ENCODE peak calls at places on chromosomes 5 and 9, in six cellular contexts. J, G, C, Y, R and L are unnamed samples.

GRCh38 chr5:121503111-121503840 is 348.4 kb upstream of the FTMT start:
- DNase-seq in J (peak; percentile 41), G (peak; percentile 10), C (no peak), Y (peak; percentile 13), R (peak; percentile 51), L (peak; percentile 85)

GRCh38 chr9:101029300-101030021 is 934 bp downstream of the PLPPR1 start:
- DNase-seq in J (no peak), G (no peak), C (no peak), Y (no peak), R (no peak), L (peak; percentile 34)

GRCh38 chr5:72387985-72388384 is 67.8 kb downstream of the PTCD2 start:
- DNase-seq in J (no peak), G (no peak), C (no peak), Y (no peak), R (no peak), L (no peak)

GRCh38 chr5:39759696-39760095 is 334.9 kb upstream of the DAB2 start:
- DNase-seq in J (no peak), G (no peak), C (no peak), Y (no peak), R (no peak), L (no peak)

GRCh38 chr5:85621668-85622067 is 996.1 kb upstream of the COX7C start:
- DNase-seq in J (no peak), G (no peak), C (no peak), Y (no peak), R (no peak), L (no peak)

GRCh38 chr9:84996716-84997115 is 327.2 kb downstream of the NTRK2 start:
- DNase-seq in J (no peak), G (no peak), C (no peak), Y (no peak), R (no peak), L (no peak)

GRCh38 chr9:113692264-113692663 is 183.8 kb upstream of the ZNF618 start:
- DNase-seq in J (no peak), G (no peak), C (no peak), Y (no peak), R (no peak), L (no peak)

GRCh38 chr5:167796636-167797035 is 494.8 kb upstream of the WWC1 start:
- DNase-seq in J (no peak), G (no peak), C (no peak), Y (no peak), R (no peak), L (no peak)

GRCh38 chr9:16653491-16654407 is 216.7 kb downstream of the BNC2 start:
- DNase-seq in J (no peak), G (no peak), C (no peak), Y (peak; percentile 42), R (no peak), L (peak; percentile 41)

GRCh38 chr5:167840736-167841135 is 450.7 kb upstream of the WWC1 start:
- DNase-seq in J (no peak), G (no peak), C (no peak), Y (no peak), R (no peak), L (no peak)

GRCh38 chr9:21801683-21802417 is 586 bp upstream of the MTAP start:
- DNase-seq in J (peak; percentile 82), G (no peak), C (no peak), Y (peak; percentile 62), R (peak; percentile 80), L (peak; percentile 91)

GRCh38 chr9:2337602-2338001 is 284.0 kb upstream of the VLDLR start:
- DNase-seq in J (no peak), G (no peak), C (no peak), Y (no peak), R (peak; percentile 1), L (no peak)

GRCh38 chr9:133968428-133968827 is 23.7 kb downstream of the VAV2 start:
- DNase-seq in J (no peak), G (no peak), C (no peak), Y (no peak), R (no peak), L (no peak)

GRCh38 chr5:54387659-54388232 is 67.8 kb upstream of the HSPB3 start:
- DNase-seq in J (no peak), G (no peak), C (no peak), Y (no peak), R (no peak), L (no peak)

GRCh38 chr5:132747693-132748440 is 641 bp downstream of the CCNI2 start:
- DNase-seq in J (no peak), G (no peak), C (no peak), Y (no peak), R (peak; percentile 74), L (peak; percentile 63)

GRCh38 chr5:133552925-133553525 is 59.3 kb downstream of the FSTL4 start:
- DNase-seq in J (peak; percentile 41), G (peak; percentile 78), C (no peak), Y (peak; percentile 25), R (peak; percentile 89), L (peak; percentile 89)

GRCh38 chr5:35651002-35651756 is 33.5 kb downstream of the SPEF2 start:
- DNase-seq in J (peak; percentile 24), G (no peak), C (no peak), Y (peak; percentile 32), R (peak; percentile 47), L (peak; percentile 74)

GRCh38 chr9:84852902-84853301 is 183.4 kb downstream of the NTRK2 start:
- DNase-seq in J (no peak), G (no peak), C (no peak), Y (no peak), R (no peak), L (no peak)

GRCh38 chr9:77384406-77384805 is 207.1 kb downstream of the VPS13A start:
- DNase-seq in J (no peak), G (no peak), C (no peak), Y (no peak), R (no peak), L (no peak)

GRCh38 chr5:135332519-135333150 is 66.4 kb downstream of the MACROH2A1 start:
- DNase-seq in J (peak; percentile 49), G (peak; percentile 67), C (no peak), Y (peak; percentile 59), R (no peak), L (peak; percentile 86)

GRCh38 chr9:120514599-120514854 is 65.4 kb downstream of the CDK5RAP2 start:
- DNase-seq in J (no peak), G (no peak), C (no peak), Y (no peak), R (no peak), L (no peak)

GRCh38 chr5:175235251-175235963 is 208.6 kb downstream of the DRD1 start:
- DNase-seq in J (no peak), G (no peak), C (no peak), Y (no peak), R (no peak), L (no peak)

GRCh38 chr5:2038337-2039179 is 155.8 kb upstream of the IRX4 start:
- DNase-seq in J (peak; percentile 33), G (peak; percentile 97), C (no peak), Y (peak; percentile 45), R (peak; percentile 94), L (peak; percentile 95)

DNA sequence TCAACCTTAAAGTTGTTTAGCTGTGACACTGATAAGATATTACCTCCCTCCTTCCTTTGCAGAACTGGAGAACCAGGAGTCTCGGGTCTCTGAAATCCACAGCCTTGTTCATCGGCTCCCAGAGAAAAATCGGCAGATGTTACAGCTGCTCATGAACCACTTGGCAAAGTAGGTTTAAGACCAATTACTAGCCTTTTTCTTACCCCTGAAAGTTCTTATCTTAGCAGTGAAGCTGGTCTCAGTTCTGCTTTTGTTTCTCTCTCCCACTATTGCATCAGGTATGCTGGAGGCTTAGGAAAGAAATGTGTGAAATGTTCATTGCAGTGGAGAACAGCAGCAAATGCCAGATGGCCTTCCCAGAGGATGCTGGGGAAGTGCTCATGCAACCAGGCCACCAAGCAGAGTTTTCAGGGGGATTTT is 287.4 kb downstream of the ARHGAP26 start:
- DNase-seq in J (no peak), G (no peak), C (peak; percentile 85), Y (no peak), R (no peak), L (no peak)
- H3K4me1 ChIP-seq in J (no peaks in the 10 kb centered on the region), G (no peaks in the 10 kb centered on the region), C (peaks cover 56% of the 10 kb centered on the region), Y (no peaks in the 10 kb centered on the region), R (no peaks in the 10 kb centered on the region), L (peaks cover 6% of the 10 kb centered on the region)

GRCh38 chr5:159098285-159099048 is 1.2 kb downstream of the EBF1 start:
- DNase-seq in J (no peak), G (no peak), C (no peak), Y (no peak), R (no peak), L (no peak)
- TF ChIP-seq EZH2 in J (no peak), G (no peak), C (no peak), Y (no peak), R (no peak), L (peak; percentile 96)

DNA sequence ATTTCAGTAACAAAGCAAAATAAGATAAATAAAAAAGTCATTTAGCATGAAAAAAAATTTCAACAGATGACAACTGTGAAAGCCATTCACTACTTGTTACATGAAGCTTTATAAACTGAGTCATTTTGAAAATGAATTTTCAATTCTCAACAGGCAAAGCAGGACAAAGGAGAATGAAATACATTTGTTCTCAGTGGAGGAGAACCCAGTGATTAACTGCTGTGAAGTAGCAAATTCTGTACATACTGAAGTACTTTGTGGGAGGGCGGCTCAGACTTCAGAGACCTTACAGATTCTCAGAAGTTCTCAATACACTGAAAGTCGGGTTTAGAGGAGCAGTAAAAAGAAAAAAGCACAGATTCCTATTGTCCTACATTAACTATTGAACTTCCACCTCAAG is 21.7 kb downstream of the SKIC3 start:
- DNase-seq in J (no peak), G (no peak), C (no peak), Y (no peak), R (no peak), L (peak; percentile 57)
- TF ChIP-seq POLR2AphosphoS5 in J (no peak), G (no peak), C (no peak), Y (no peak), R (no peak), L (no peak)

DNA sequence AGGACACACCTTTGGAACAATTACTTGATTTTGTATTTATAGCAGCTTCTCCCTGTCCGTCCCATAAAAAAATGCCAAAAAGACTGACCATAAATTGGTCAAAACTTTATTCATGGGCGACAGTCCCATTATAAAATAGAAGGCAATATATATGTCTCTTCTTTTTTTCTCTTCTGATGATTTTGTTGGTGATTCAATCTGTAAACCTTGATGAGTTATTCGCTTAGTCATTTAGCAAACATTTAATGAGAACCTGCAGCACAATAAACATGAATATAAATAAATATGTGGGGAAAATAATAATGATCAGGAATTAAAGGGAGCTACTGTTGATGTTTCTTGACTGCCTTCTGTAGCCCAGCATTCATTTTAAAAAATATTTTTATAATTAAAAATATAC is 356.4 kb upstream of the ACTBL2 start:
- DNase-seq in J (no peak), G (no peak), C (no peak), Y (no peak), R (no peak), L (no peak)
- H3K4me1 ChIP-seq in J (peaks cover 87% of the 10 kb centered on the region), G (no peaks in the 10 kb centered on the region), C (no peaks in the 10 kb centered on the region), Y (peaks cover 10% of the 10 kb centered on the region), R (no peaks in the 10 kb centered on the region), L (peaks cover 17% of the 10 kb centered on the region)

GRCh38 chr9:37029304-37029775 is 4.7 kb downstream of the PAX5 start:
- DNase-seq in J (no peak), G (no peak), C (no peak), Y (no peak), R (peak; percentile 61), L (peak; percentile 54)
- TF ChIP-seq EZH2 in J (no peak), G (no peak), C (no peak), Y (no peak), R (peak; percentile 49), L (peak; percentile 56)

DNA sequence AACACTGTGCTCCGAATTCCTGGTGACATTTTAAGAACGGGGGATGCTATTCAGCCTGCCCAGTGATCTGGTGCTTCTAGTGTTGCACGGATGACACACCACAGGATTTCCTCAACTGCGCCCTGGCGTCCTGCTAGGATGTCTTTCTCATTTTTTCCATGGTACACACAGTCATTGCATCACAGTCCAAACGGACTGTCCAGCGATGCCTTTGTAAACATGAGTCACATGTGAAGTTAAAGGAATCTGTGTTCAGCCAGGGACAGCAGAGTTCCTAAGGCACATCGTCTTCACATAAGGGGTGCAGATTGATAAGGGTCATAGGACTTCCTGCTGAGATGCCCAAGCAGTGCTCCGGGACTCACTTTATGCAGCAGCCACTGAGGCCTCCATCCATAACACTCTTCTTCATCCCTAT is 9.3 kb upstream of the PTPN3 start:
- DNase-seq in J (no peak), G (no peak), C (no peak), Y (peak; percentile 92), R (no peak), L (no peak)
- TF ChIP-seq POLR2AphosphoS5 in J (no peak), G (no peak), C (no peak), Y (no peak), R (no peak), L (no peak)